ENCODE peak calls at places on chromosomes 2 and 18, in five cellular contexts. O is H9, R is IMR-90, Q is neuronal stem cell, J is trophoblast cell. K is an unnamed sample.

GRCh38 chr18:48933578-48934399 is 17.0 kb downstream of the SMAD7 start:
- DNase-seq in O (no peak), R (no peak), Q (no peak), J (no peak), K (no peak)

GRCh38 chr18:48607049-48607984 is 68.5 kb downstream of the CTIF start:
- DNase-seq in O (no peak), R (peak), Q (no peak), J (no peak), K (no peak)

GRCh38 chr2:128799736-128800135 is 481.1 kb upstream of the HS6ST1 start:
- DNase-seq in O (no peak), R (no peak), Q (no peak), J (no peak), K (no peak)

GRCh38 chr2:73003027-73003426 is 68.5 kb downstream of the SFXN5 start:
- DNase-seq in O (no peak), R (no peak), Q (no peak), J (no peak), K (no peak)

GRCh38 chr2:61356261-61356957 is 114.5 kb downstream of the USP34 start:
- DNase-seq in O (no peak), R (peak), Q (no peak), J (peak), K (no peak)

GRCh38 chr18:58937204-58937603 is 72.5 kb downstream of the ZNF532 start:
- DNase-seq in O (no peak), R (peak), Q (no peak), J (peak), K (no peak)

GRCh38 chr2:16614314-16614860 is 51.2 kb downstream of the CYRIA start:
- DNase-seq in O (no peak), R (peak), Q (no peak), J (peak), K (peak)

GRCh38 chr2:40642261-40642660 is 190.4 kb upstream of the SLC8A1 start:
- DNase-seq in O (no peak), R (no peak), Q (no peak), J (no peak), K (no peak)

GRCh38 chr18:45335644-45336043 is 279.6 kb upstream of the SLC14A2 start:
- DNase-seq in O (peak), R (no peak), Q (no peak), J (no peak), K (peak)

GRCh38 chr18:79682481-79682880 is 2.9 kb downstream of the CTDP1 start:
- DNase-seq in O (no peak), R (no peak), Q (no peak), J (no peak), K (no peak)

GRCh38 chr2:8684885-8685696 is 3.2 kb downstream of the ID2 start:
- DNase-seq in O (peak), R (peak), Q (peak), J (peak), K (peak)

GRCh38 chr2:203887680-203888079 is 20.1 kb downstream of the CTLA4 start:
- DNase-seq in O (no peak), R (no peak), Q (no peak), J (no peak), K (no peak)

GRCh38 chr2:173149491-173149890 is 73.8 kb downstream of the MAP3K20 start:
- DNase-seq in O (no peak), R (no peak), Q (no peak), J (peak), K (no peak)
- H4K8ac ChIP-seq in O (no peak), R (peak), Q (no peak), J (no peak), K (no peak)

DNA sequence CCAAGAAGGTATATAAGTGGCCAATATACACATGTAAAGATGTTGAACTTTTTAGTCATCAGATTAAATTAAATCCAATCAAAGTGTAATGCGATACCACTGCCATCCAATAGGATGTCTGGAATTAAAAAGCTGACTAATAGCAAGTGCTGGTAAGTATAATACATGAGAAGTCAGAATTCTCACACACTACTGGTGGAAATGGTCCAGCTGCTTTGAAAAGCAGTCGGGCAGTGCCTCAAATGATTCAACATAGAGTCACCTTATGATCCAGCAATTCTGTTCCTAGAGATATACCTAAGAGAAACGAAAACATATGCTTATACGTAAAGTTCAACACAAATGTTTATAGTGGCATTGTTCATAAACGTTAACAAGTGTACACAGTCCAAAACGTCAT is 124.1 kb upstream of the MYT1L start:
- DNase-seq in O (no peak), R (peak), Q (no peak), J (no peak), K (no peak)
- H4K8ac ChIP-seq in O (no peak), R (no peak), Q (no peak), J (no peak), K (no peak)

GRCh38 chr2:3117650-3118216 is 259.9 kb downstream of the EIPR1 start:
- DNase-seq in O (no peak), R (no peak), Q (no peak), J (no peak), K (no peak)
- H4K8ac ChIP-seq in O (no peak), R (no peak), Q (no peak), J (no peak), K (no peak)

GRCh38 chr2:233434666-233435375 is 80.5 kb downstream of the DGKD start:
- DNase-seq in O (peak), R (no peak), Q (no peak), J (no peak), K (no peak)
- H4K8ac ChIP-seq in O (no peak), R (no peak), Q (no peak), J (no peak), K (no peak)

K was measured in mesendoderm.